ENCODE peak calls at places on chromosomes 4 and X, in five cellular contexts. J is epithelial cell of esophagus, U is Panc1, K is body of pancreas, O is heart left ventricle. H is an unnamed sample.

GRCh38 chr4:42865572-42866189 is 26.8 kb upstream of the GRXCR1 start:
- DNase-seq in J (peak; percentile 63), U (peak; percentile 18), K (peak; percentile 57), O (peak; percentile 24), H (peak; percentile 48)

GRCh38 chr4:27807207-27807606 is 946.6 kb downstream of the STIM2 start:
- DNase-seq in J (no peak), U (no peak), K (no peak), O (no peak), H (peak; percentile 67)

GRCh38 chr4:37648084-37648817 is 37.9 kb downstream of the RELL1 start:
- DNase-seq in J (peak; percentile 93), U (peak; percentile 82), K (peak; percentile 86), O (peak; percentile 48), H (peak; percentile 90)

GRCh38 chrX:135629342-135629741 is 84.1 kb upstream of the CT45A1 start:
- DNase-seq in J (no peak), U (no peak), K (no peak), O (no peak), H (no peak)

GRCh38 chr4:25943312-25943711 is 29.3 kb downstream of the SMIM20 start:
- DNase-seq in J (no peak), U (no peak), K (no peak), O (peak; percentile 61), H (no peak)

GRCh38 chr4:16264798-16265197 is 38.5 kb upstream of the TAPT1 start:
- DNase-seq in J (peak; percentile 52), U (no peak), K (no peak), O (no peak), H (peak; percentile 62)

GRCh38 chrX:47743504-47743903 is 84.5 kb upstream of the UXT start:
- DNase-seq in J (peak; percentile 6), U (no peak), K (no peak), O (no peak), H (peak; percentile 58)

GRCh38 chr4:88115587-88115986 is 42.9 kb downstream of the ABCG2 start:
- DNase-seq in J (no peak), U (no peak), K (no peak), O (no peak), H (no peak)

DNA sequence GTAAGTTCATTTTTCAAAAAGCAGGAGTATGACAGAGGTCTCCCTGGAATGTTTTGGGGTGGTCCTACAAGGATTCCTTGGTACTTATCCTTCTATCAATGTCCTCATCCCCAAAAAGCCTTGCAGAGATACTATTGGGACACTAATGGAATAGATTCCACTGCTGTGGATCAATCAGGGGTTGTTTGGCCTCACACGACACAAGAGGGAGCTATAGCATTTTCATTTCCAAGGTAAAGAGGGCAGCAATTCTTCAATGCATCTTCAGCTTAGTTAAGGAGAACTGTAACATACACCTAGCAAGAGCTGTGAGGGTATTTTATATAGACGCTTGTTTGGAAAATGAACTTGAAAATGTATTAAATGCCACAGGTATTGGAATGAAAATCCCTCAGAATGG is 50.9 kb downstream of the USP26 start:
- DNase-seq in J (peak; percentile 50), U (no peak), K (no peak), O (no peak), H (peak; percentile 8)
- TF ChIP-seq CTCF in J (peak; percentile 52), U (peak; percentile 24), K (peak; percentile 32), O (no peak), H (peak; percentile 42)

DNA sequence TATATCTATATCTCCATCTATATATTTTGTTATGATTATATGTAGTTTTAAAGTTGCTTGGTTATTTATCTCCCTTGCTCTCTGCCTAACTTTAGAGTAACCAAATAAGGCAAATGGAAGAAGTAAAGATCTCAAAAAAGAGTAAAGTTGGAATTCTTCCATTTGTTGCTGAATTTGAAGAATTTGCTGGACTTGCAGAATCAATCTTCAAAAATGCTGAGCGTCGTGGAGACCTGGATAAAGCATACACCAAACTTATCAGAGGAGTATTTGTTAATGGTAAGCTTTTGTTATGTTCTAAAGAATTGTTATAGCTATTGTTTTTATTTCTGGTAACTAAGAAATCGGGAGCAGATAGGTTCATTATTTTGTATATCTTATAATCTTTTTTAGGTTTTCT is 43.2 kb downstream of the EXOC1 start:
- DNase-seq in J (no peak), U (no peak), K (no peak), O (no peak), H (no peak)
- H3K4me3 ChIP-seq in J (no peak overlapping the region), U (no peak overlapping the region), K (no peak overlapping the region), O (no peak overlapping the region), H (no peak overlapping the region)

GRCh38 chr4:65670331-65671031 is at the start of gene EPHA5:
- DNase-seq in J (peak; percentile 68), U (no peak), K (peak; percentile 55), O (peak; percentile 45), H (peak; percentile 96)
- TF ChIP-seq CTCF in J (peak; percentile 19), U (no peak), K (peak; percentile 19), O (no peak), H (peak; percentile 24)

GRCh38 chr4:159107203-159107921 is 4.5 kb downstream of the RAPGEF2 start:
- DNase-seq in J (peak; percentile 32), U (no peak), K (no peak), O (no peak), H (peak; percentile 53)

GRCh38 chr4:159105063-159105414 is 2.2 kb downstream of the RAPGEF2 start:
- DNase-seq in J (peak; percentile 72), U (no peak), K (no peak), O (no peak), H (peak; percentile 70)

GRCh38 chr4:159106636-159107035 is 3.8 kb downstream of the RAPGEF2 start:
- DNase-seq in J (no peak), U (no peak), K (no peak), O (no peak), H (peak; percentile 33)

GRCh38 chr4:159105761-159106243 is 2.9 kb downstream of the RAPGEF2 start:
- DNase-seq in J (peak; percentile 64), U (no peak), K (no peak), O (no peak), H (peak; percentile 88)

GRCh38 chr4:159108124-159108523 is 5.2 kb downstream of the RAPGEF2 start:
- DNase-seq in J (no peak), U (no peak), K (no peak), O (no peak), H (no peak)
- H3K4me3 ChIP-seq in J (no peak overlapping the region), U (no peak overlapping the region), K (no peak overlapping the region), O (no peak overlapping the region), H (no peak overlapping the region)

GRCh38 chr4:139619644-139620043 is 46.0 kb upstream of the MGST2 start:
- DNase-seq in J (peak; percentile 62), U (no peak), K (no peak), O (no peak), H (no peak)
- TF ChIP-seq CTCF in J (peak; percentile 69), U (peak; percentile 63), K (peak; percentile 39), O (peak; percentile 28), H (peak; percentile 62)

DNA sequence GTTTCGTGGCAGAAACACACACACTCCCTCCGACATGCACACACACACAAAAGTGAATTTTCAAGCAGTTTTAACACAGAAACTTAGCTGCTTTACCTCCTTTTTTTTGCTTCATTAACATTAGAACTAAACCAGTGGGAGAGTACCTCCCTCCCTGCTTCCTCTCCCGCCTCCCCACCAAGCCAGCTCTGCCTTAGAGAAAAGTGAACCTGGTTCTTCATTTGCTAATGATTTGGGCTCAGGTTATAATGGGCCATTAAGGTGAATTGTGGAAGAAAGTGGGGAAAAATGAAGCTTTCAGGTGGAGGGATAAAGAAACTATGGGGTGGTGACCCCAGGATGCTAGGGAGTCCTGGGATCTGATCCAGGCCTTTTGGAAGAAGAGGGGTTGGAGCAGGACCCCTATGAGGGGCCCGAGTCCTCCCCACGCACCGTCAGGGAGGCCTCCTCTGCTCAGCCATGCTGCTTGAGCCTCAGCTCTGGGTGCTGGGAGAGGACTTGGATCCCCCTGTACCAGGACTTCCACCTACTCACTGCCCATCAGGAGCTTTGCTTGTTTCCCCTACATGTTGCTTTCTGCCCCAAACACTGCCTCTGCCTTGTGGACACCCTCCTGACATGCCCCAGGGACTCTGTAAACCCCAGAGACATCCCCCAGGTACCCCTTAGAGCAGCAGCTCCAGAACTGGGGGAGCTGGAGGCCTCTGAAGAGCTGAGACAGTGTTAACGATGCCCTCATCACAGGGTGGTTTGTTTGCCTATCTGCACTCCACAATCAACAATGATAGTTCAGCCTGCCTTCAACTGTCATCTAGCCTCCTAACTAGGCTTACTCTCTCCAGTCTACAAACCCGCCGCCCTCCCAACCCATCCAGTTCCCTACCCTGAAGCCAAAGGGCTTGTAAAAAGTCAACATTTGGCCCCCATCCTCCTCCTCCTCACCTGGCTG is 6.5 kb upstream of the JADE1 start:
- DNase-seq in J (no peak), U (no peak), K (no peak), O (no peak), H (no peak)
- H3K4me3 ChIP-seq in J (no peak overlapping the region), U (no peak overlapping the region), K (no peak overlapping the region), O (no peak overlapping the region), H (no peak overlapping the region)

DNA sequence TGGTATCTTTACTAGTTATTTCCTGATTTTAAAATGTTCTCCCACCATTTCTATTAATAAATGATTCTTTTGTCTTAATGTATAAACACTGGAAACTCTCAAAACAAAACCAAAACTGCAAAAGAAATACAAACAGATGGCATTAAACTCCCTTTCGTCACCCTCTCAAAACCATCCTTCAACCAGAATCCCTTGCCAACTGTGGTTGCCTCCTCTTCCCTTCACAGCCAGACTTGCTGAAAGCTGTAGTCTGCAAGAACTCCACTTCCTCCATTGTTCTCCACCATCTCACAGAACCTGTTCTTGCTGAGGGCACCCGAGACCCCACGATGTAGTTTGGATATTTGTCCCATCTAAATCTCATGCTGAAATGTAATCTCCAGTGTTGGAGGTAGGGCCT is 96.5 kb downstream of the WWC2 start:
- DNase-seq in J (no peak), U (no peak), K (no peak), O (no peak), H (no peak)
- TF ChIP-seq CTCF in J (no peak), U (no peak), K (no peak), O (no peak), H (no peak)

DNA sequence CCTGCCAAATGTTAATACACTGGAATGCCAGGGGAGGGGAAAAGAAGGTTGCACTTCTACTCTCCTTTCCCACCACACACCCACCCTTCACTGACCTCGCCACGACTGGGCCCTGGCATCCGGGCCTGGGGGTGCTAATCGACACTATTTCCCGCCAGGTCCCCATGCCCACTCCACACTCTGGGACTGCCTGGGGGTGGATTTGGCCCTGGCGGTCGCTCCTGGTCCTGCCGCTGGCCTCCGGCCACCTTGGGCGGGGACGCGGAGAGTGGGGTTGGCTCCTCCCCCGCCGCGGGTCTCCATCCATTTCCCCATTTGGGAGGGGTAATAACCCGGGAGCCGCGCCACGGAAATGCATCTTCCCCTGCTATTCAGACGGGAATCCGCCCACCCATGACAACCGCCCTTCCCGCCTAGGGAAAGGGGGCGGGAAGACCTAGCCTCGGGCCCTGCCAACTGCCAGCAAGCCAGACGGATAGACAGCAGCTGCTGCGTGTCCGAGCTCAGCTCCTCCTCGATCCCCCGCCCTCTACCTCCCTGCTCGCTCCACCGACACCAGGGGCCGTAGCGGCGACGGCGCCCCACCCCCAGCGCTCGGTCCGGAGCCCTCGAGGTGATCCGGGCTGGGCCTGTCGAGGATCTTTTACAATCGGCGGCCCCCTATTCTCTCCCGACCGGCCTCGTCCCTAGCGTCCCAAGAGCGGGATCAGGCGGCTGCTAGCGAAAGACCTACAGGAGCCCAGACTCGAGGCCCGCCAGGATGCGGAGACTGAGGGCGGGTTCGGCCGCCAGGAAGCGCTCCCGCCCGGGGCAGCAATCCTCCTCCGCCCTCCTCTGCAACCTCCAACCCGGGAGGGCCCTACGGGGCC is 78.0 kb downstream of the RLIM start:
- DNase-seq in J (peak; percentile 59), U (no peak), K (peak; percentile 65), O (peak; percentile 88), H (peak; percentile 89)
- H3K4me3 ChIP-seq in J (peak overlapping the region; percentile 36), U (peak overlapping the region; percentile 52), K (peak overlapping the region; percentile 34), O (peak overlapping the region; percentile 15), H (peak overlapping the region; percentile 39)

DNA sequence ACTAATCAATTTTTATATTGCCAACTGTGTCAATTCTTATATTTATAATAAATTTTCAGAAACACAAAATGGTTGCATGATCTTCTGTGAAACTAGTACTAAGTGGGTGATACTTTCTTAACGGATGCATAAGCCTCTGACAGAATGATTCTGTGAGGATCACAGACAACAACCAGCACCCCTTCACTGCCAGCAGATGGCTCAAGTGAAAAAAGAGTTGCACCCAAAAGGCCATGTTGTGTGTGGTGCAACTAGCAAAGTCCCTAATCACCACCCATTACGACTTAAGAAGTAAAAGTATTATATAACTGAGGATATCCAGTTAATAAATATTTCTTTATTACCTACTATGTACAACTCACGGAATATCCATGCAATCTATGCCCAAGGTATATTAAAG is 334.0 kb downstream of the PCDH19 start:
- DNase-seq in J (no peak), U (no peak), K (no peak), O (no peak), H (no peak)
- TF ChIP-seq CTCF in J (no peak), U (no peak), K (no peak), O (no peak), H (no peak)